ENCODE peak calls at places on chromosomes 12 and 14, in six cellular contexts. One of them, this sample, is unnamed.

GRCh38 chr12:33614630-33615029 is 175.0 kb upstream of the SYT10 start:
- DNase-seq in cardiac muscle cell: no peak
- DNase-seq in Panc1: no peak
- DNase-seq in A549: no peak
- DNase-seq in neural progenitor cell: no peak
- DNase-seq in prostate gland: no peak
- DNase-seq in this sample: no peak

GRCh38 chr14:34911209-34912150 is 36.3 kb upstream of the BAZ1A start:
- DNase-seq in cardiac muscle cell: peak
- DNase-seq in Panc1: no peak
- DNase-seq in A549: no peak
- DNase-seq in neural progenitor cell: no peak
- DNase-seq in prostate gland: no peak
- DNase-seq in this sample: no peak

GRCh38 chr12:77837876-77838291 is 7.2 kb downstream of the NAV3 start:
- DNase-seq in cardiac muscle cell: no peak
- DNase-seq in Panc1: no peak
- DNase-seq in A549: no peak
- DNase-seq in neural progenitor cell: no peak
- DNase-seq in prostate gland: no peak
- DNase-seq in this sample: no peak

GRCh38 chr12:19757317-19757877 is 318.1 kb downstream of the AEBP2 start:
- DNase-seq in cardiac muscle cell: peak
- DNase-seq in Panc1: no peak
- DNase-seq in A549: peak
- DNase-seq in neural progenitor cell: peak
- DNase-seq in prostate gland: no peak
- DNase-seq in this sample: peak

GRCh38 chr14:77222546-77223225 is 41.1 kb downstream of the TMEM63C start:
- DNase-seq in cardiac muscle cell: no peak
- DNase-seq in Panc1: no peak
- DNase-seq in A549: no peak
- DNase-seq in neural progenitor cell: peak
- DNase-seq in prostate gland: no peak
- DNase-seq in this sample: no peak

GRCh38 chr12:45299132-45299692 is 83.3 kb downstream of the ANO6 start:
- DNase-seq in cardiac muscle cell: no peak
- DNase-seq in Panc1: no peak
- DNase-seq in A549: no peak
- DNase-seq in neural progenitor cell: no peak
- DNase-seq in prostate gland: peak
- DNase-seq in this sample: peak

GRCh38 chr12:104519190-104519857 is 62.6 kb downstream of the CHST11 start:
- DNase-seq in cardiac muscle cell: no peak
- DNase-seq in Panc1: no peak
- DNase-seq in A549: no peak
- DNase-seq in neural progenitor cell: no peak
- DNase-seq in prostate gland: no peak
- DNase-seq in this sample: no peak

GRCh38 chr14:35050652-35051051 is 4.6 kb downstream of the FAM177A1 start:
- DNase-seq in cardiac muscle cell: no peak
- DNase-seq in Panc1: no peak
- DNase-seq in A549: peak
- DNase-seq in neural progenitor cell: no peak
- DNase-seq in prostate gland: peak
- DNase-seq in this sample: peak

GRCh38 chr14:100878271-100879146 is 25.0 kb downstream of the RTL1 start:
- DNase-seq in cardiac muscle cell: no peak
- DNase-seq in Panc1: no peak
- DNase-seq in A549: no peak
- DNase-seq in neural progenitor cell: no peak
- DNase-seq in prostate gland: no peak
- DNase-seq in this sample: no peak

GRCh38 chr12:104372048-104372720 is 68.6 kb downstream of the EID3 start:
- DNase-seq in cardiac muscle cell: no peak
- DNase-seq in Panc1: no peak
- DNase-seq in A549: peak
- DNase-seq in neural progenitor cell: no peak
- DNase-seq in prostate gland: no peak
- DNase-seq in this sample: no peak

GRCh38 chr12:71054551-71054950 is 103.2 kb downstream of the TSPAN8 start:
- DNase-seq in cardiac muscle cell: no peak
- DNase-seq in Panc1: no peak
- DNase-seq in A549: no peak
- DNase-seq in neural progenitor cell: no peak
- DNase-seq in prostate gland: no peak
- DNase-seq in this sample: no peak

GRCh38 chr12:14910090-14910915 is 24.6 kb upstream of the MGP start:
- DNase-seq in cardiac muscle cell: no peak
- DNase-seq in Panc1: no peak
- DNase-seq in A549: no peak
- DNase-seq in neural progenitor cell: no peak
- DNase-seq in prostate gland: no peak
- DNase-seq in this sample: peak

GRCh38 chr12:87870061-87870460 is 159.1 kb downstream of the C12orf50 start:
- DNase-seq in cardiac muscle cell: no peak
- DNase-seq in Panc1: no peak
- DNase-seq in A549: no peak
- DNase-seq in neural progenitor cell: no peak
- DNase-seq in prostate gland: no peak
- DNase-seq in this sample: peak

GRCh38 chr14:87566986-87567385 is 426.0 kb downstream of the GALC start:
- DNase-seq in cardiac muscle cell: no peak
- DNase-seq in Panc1: no peak
- DNase-seq in A549: no peak
- DNase-seq in neural progenitor cell: no peak
- DNase-seq in prostate gland: no peak
- DNase-seq in this sample: no peak

DNA sequence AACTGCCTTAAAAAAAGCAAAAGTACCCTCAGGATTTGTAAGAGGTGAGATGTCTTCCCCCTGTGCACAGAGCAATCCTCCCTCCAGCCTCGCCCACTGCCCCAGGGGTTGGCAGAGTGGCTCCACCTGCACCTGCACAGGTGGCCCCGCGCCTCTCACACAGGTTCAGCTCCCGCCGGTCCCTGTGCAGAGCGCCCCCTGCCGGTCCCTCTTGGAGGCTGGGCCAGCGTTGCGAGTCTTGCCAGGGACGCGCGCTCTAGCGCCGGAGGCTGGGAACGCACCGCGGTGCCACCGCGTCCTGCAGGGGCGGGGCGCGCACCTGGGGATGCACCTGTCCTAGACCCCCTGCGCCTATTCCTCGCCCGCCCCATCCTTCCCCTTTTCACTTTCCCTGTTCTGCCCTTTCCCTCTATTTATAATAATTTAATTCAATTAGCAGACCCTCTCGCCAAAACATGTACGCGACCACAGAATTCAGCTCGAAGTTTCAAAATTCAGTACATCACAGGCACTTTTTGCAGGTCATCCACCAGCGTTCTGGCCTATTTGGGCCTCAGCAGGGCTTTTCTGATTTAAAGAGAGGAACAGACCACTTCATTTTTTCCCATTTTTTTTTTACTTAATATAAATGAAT is 618.6 kb downstream of the AACS start:
- DNase-seq in cardiac muscle cell: peak
- DNase-seq in Panc1: no peak
- DNase-seq in A549: peak
- DNase-seq in neural progenitor cell: peak
- DNase-seq in prostate gland: peak
- DNase-seq in this sample: no peak
- TF ChIP-seq CTCF in cardiac muscle cell: no peak
- TF ChIP-seq CTCF in Panc1: peak
- TF ChIP-seq CTCF in A549: no peak
- TF ChIP-seq CTCF in neural progenitor cell: peak
- TF ChIP-seq CTCF in prostate gland: peak
- TF ChIP-seq CTCF in this sample: no peak

DNA sequence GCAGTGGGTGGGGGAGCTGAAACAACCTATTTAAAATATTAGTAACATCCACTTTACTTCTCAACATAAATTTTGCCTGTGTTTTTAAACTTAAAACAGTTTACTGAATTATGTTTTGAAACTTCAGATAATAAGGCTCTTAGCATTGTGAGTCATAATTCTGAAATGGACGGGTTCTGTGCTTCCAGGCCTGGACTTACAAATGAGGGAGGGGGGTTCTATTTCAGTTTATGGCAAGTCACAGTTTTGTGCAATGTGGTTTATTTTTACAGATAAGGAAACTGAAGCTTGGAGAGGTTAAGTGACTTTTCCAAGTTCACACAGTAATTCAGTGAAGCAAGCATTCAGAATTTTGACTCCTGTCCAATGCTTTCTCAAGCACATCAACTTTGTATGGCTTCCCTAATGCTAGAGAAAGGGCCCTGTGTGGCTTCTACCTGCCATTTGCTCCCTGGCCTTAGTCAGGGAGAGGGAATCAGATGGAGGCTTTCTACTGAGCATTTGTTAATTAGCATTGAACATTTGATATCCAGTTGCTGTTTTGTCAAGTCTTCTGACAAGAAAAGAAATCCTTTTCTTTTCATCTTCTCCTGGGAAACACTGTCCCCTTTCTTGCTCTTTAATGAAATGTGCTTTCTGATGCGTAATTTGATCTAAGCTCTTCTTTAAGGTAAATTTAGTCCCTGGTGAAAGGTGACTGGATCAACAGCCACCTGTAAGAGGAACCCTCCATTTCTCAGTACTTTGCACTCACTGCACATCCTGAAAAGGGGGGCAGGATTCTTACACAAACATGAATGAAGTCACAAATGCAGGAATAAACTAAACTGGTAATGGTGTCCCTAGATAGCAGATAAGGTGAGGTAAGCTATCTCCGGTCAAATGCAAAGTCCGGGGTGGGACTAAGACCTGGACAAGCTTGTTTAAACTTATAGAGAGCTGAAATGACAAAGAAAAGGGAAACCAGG is 2.5 kb upstream of the SALL2 start:
- DNase-seq in cardiac muscle cell: no peak
- DNase-seq in Panc1: no peak
- DNase-seq in A549: no peak
- DNase-seq in neural progenitor cell: no peak
- DNase-seq in prostate gland: no peak
- DNase-seq in this sample: no peak
- H3K4me3 ChIP-seq in cardiac muscle cell: no peak
- H3K4me3 ChIP-seq in Panc1: no peak
- H3K4me3 ChIP-seq in A549: no peak
- H3K4me3 ChIP-seq in neural progenitor cell: peak
- H3K4me3 ChIP-seq in prostate gland: no peak
- H3K4me3 ChIP-seq in this sample: no peak

GRCh38 chr12:51705450-51705849 is 114.4 kb downstream of the SCN8A start:
- DNase-seq in cardiac muscle cell: no peak
- DNase-seq in Panc1: no peak
- DNase-seq in A549: no peak
- DNase-seq in neural progenitor cell: no peak
- DNase-seq in prostate gland: no peak
- DNase-seq in this sample: peak

GRCh38 chr12:51700887-51701286 is 109.9 kb downstream of the SCN8A start:
- DNase-seq in cardiac muscle cell: no peak
- DNase-seq in Panc1: no peak
- DNase-seq in A549: no peak
- DNase-seq in neural progenitor cell: no peak
- DNase-seq in prostate gland: no peak
- DNase-seq in this sample: no peak

GRCh38 chr12:51699219-51699618 is 108.2 kb downstream of the SCN8A start:
- DNase-seq in cardiac muscle cell: no peak
- DNase-seq in Panc1: no peak
- DNase-seq in A549: no peak
- DNase-seq in neural progenitor cell: no peak
- DNase-seq in prostate gland: no peak
- DNase-seq in this sample: no peak

GRCh38 chr12:51706206-51706605 is 115.2 kb downstream of the SCN8A start:
- DNase-seq in cardiac muscle cell: no peak
- DNase-seq in Panc1: no peak
- DNase-seq in A549: no peak
- DNase-seq in neural progenitor cell: no peak
- DNase-seq in prostate gland: no peak
- DNase-seq in this sample: no peak

GRCh38 chr12:51702582-51702981 is 111.5 kb downstream of the SCN8A start:
- DNase-seq in cardiac muscle cell: no peak
- DNase-seq in Panc1: no peak
- DNase-seq in A549: no peak
- DNase-seq in neural progenitor cell: no peak
- DNase-seq in prostate gland: no peak
- DNase-seq in this sample: no peak
- TF ChIP-seq CTCF in cardiac muscle cell: no peak
- TF ChIP-seq CTCF in Panc1: no peak
- TF ChIP-seq CTCF in A549: no peak
- TF ChIP-seq CTCF in neural progenitor cell: no peak
- TF ChIP-seq CTCF in prostate gland: no peak
- TF ChIP-seq CTCF in this sample: no peak

DNA sequence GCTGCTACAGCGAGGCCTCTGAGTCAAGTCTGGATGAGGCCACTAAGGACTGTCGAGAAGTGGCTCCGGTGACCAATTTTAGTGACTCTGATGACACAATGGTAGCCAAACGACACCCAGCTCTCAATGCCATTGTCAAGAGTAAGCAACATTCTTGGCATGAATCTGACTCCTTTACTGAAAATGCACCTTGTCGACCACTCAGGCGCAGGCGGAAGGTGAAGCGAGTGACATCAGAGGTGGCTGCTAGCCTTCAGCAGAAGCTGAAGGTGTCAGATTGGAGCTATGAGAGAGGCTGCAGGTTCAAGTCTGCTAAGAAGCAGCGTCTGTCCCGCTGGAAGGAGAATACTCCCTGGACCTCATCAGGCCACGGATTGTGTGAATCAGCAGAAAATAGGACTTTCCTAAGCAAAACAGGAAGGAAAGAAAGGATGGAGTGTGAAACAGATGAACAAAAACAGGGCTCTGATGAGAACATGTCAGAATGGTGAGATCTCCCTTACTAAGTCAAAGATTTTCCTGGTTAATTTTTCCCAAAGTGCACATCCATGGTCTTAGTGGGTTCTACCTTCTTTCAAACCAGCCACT is 2.9 kb downstream of the GPATCH2L start:
- DNase-seq in cardiac muscle cell: no peak
- DNase-seq in Panc1: no peak
- DNase-seq in A549: no peak
- DNase-seq in neural progenitor cell: no peak
- DNase-seq in prostate gland: no peak
- DNase-seq in this sample: no peak
- H3K4me3 ChIP-seq in cardiac muscle cell: no peak
- H3K4me3 ChIP-seq in Panc1: no peak
- H3K4me3 ChIP-seq in A549: no peak
- H3K4me3 ChIP-seq in neural progenitor cell: no peak
- H3K4me3 ChIP-seq in prostate gland: no peak
- H3K4me3 ChIP-seq in this sample: no peak

DNA sequence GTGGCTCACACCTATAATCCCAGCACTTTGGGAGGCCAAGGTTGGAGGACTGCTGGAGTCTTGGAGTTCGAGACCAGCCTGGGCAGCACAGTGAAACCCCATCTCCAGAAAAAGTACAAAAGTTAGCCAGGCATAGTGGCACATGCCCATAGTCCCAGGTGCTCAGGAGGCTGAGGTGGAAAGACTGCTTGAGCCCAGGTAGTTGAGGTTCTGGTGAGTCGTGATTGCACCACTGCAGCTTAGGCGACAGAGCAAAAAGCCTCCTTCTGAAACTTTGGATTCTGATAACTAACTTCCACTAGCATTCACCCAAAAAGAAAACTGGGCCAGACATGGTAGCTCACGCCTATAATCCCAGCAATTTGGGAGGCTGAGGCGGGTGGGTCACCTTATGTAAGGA is 6.6 kb downstream of the BTBD7 start:
- DNase-seq in cardiac muscle cell: no peak
- DNase-seq in Panc1: no peak
- DNase-seq in A549: no peak
- DNase-seq in neural progenitor cell: no peak
- DNase-seq in prostate gland: no peak
- DNase-seq in this sample: peak
- TF ChIP-seq CTCF in cardiac muscle cell: no peak
- TF ChIP-seq CTCF in Panc1: no peak
- TF ChIP-seq CTCF in A549: no peak
- TF ChIP-seq CTCF in neural progenitor cell: no peak
- TF ChIP-seq CTCF in prostate gland: no peak
- TF ChIP-seq CTCF in this sample: no peak